ENCODE peak calls at places on chromosome 11, in nine cellular contexts. One of them, this sample, is unnamed. For H3K9me3, the result is how much of the 10 kb centered on the place peaks cover.

GRCh38 chr11:34960277-34960676 is 43.9 kb downstream of the PDHX start:
- DNase-seq in heart left ventricle: peak
- DNase-seq in HCT116: no peak
- DNase-seq in esophagus squamous epithelium: no peak
- DNase-seq in breast epithelium: peak
- DNase-seq in Peyer's patch: no peak
- DNase-seq in uterus: peak
- DNase-seq in gastrocnemius medialis: no peak
- DNase-seq in transverse colon: no peak
- DNase-seq in this sample: no peak

GRCh38 chr11:86888164-86888977 is 66.8 kb downstream of the FZD4 start:
- DNase-seq in gastrocnemius medialis: no peak
- DNase-seq in transverse colon: no peak
- DNase-seq in uterus: no peak
- DNase-seq in esophagus squamous epithelium: no peak
- DNase-seq in heart left ventricle: no peak
- DNase-seq in Peyer's patch: no peak
- DNase-seq in breast epithelium: no peak
- DNase-seq in HCT116: no peak
- DNase-seq in this sample: no peak

GRCh38 chr11:81700061-81700460 is 1033.6 kb downstream of the FAM181B start:
- DNase-seq in transverse colon: no peak
- DNase-seq in HCT116: no peak
- DNase-seq in uterus: no peak
- DNase-seq in breast epithelium: no peak
- DNase-seq in heart left ventricle: no peak
- DNase-seq in Peyer's patch: no peak
- DNase-seq in gastrocnemius medialis: no peak
- DNase-seq in esophagus squamous epithelium: no peak
- DNase-seq in this sample: no peak

GRCh38 chr11:67435031-67435726 is 2.3 kb downstream of the PTPRCAP start:
- DNase-seq in Peyer's patch: no peak
- DNase-seq in gastrocnemius medialis: no peak
- DNase-seq in esophagus squamous epithelium: no peak
- DNase-seq in breast epithelium: no peak
- DNase-seq in HCT116: no peak
- DNase-seq in uterus: no peak
- DNase-seq in transverse colon: no peak
- DNase-seq in heart left ventricle: no peak
- DNase-seq in this sample: no peak

GRCh38 chr11:92211576-92212167 is 12.9 kb upstream of the FAT3 start:
- DNase-seq in Peyer's patch: no peak
- DNase-seq in gastrocnemius medialis: no peak
- DNase-seq in transverse colon: no peak
- DNase-seq in breast epithelium: no peak
- DNase-seq in heart left ventricle: no peak
- DNase-seq in esophagus squamous epithelium: no peak
- DNase-seq in uterus: no peak
- DNase-seq in HCT116: no peak
- DNase-seq in this sample: no peak

GRCh38 chr11:83554896-83555295 is 268.7 kb upstream of the CCDC90B start:
- DNase-seq in transverse colon: no peak
- DNase-seq in heart left ventricle: no peak
- DNase-seq in uterus: no peak
- DNase-seq in gastrocnemius medialis: no peak
- DNase-seq in HCT116: no peak
- DNase-seq in Peyer's patch: no peak
- DNase-seq in esophagus squamous epithelium: no peak
- DNase-seq in breast epithelium: no peak
- DNase-seq in this sample: no peak

GRCh38 chr11:87804176-87804575 is 371.1 kb downstream of the RAB38 start:
- DNase-seq in esophagus squamous epithelium: no peak
- DNase-seq in HCT116: no peak
- DNase-seq in breast epithelium: no peak
- DNase-seq in heart left ventricle: no peak
- DNase-seq in gastrocnemius medialis: no peak
- DNase-seq in uterus: no peak
- DNase-seq in Peyer's patch: no peak
- DNase-seq in transverse colon: no peak
- DNase-seq in this sample: no peak

GRCh38 chr11:132158091-132158490 is 787.7 kb downstream of the NTM start:
- DNase-seq in transverse colon: no peak
- DNase-seq in Peyer's patch: no peak
- DNase-seq in heart left ventricle: no peak
- DNase-seq in uterus: no peak
- DNase-seq in breast epithelium: no peak
- DNase-seq in esophagus squamous epithelium: no peak
- DNase-seq in gastrocnemius medialis: no peak
- DNase-seq in HCT116: no peak
- DNase-seq in this sample: peak

GRCh38 chr11:86464509-86465221 is 90.0 kb downstream of the CCDC81 start:
- DNase-seq in uterus: no peak
- DNase-seq in breast epithelium: no peak
- DNase-seq in HCT116: no peak
- DNase-seq in heart left ventricle: no peak
- DNase-seq in Peyer's patch: no peak
- DNase-seq in esophagus squamous epithelium: no peak
- DNase-seq in transverse colon: no peak
- DNase-seq in gastrocnemius medialis: no peak
- DNase-seq in this sample: no peak

GRCh38 chr11:31480930-31481329 is 28.5 kb downstream of the IMMP1L start:
- DNase-seq in heart left ventricle: no peak
- DNase-seq in Peyer's patch: no peak
- DNase-seq in gastrocnemius medialis: no peak
- DNase-seq in esophagus squamous epithelium: no peak
- DNase-seq in uterus: no peak
- DNase-seq in HCT116: no peak
- DNase-seq in transverse colon: no peak
- DNase-seq in breast epithelium: no peak
- DNase-seq in this sample: no peak

GRCh38 chr11:11780843-11781242 is 60.9 kb upstream of the USP47 start:
- DNase-seq in esophagus squamous epithelium: no peak
- DNase-seq in uterus: no peak
- DNase-seq in HCT116: no peak
- DNase-seq in transverse colon: no peak
- DNase-seq in gastrocnemius medialis: no peak
- DNase-seq in Peyer's patch: no peak
- DNase-seq in breast epithelium: no peak
- DNase-seq in heart left ventricle: no peak
- DNase-seq in this sample: no peak

DNA sequence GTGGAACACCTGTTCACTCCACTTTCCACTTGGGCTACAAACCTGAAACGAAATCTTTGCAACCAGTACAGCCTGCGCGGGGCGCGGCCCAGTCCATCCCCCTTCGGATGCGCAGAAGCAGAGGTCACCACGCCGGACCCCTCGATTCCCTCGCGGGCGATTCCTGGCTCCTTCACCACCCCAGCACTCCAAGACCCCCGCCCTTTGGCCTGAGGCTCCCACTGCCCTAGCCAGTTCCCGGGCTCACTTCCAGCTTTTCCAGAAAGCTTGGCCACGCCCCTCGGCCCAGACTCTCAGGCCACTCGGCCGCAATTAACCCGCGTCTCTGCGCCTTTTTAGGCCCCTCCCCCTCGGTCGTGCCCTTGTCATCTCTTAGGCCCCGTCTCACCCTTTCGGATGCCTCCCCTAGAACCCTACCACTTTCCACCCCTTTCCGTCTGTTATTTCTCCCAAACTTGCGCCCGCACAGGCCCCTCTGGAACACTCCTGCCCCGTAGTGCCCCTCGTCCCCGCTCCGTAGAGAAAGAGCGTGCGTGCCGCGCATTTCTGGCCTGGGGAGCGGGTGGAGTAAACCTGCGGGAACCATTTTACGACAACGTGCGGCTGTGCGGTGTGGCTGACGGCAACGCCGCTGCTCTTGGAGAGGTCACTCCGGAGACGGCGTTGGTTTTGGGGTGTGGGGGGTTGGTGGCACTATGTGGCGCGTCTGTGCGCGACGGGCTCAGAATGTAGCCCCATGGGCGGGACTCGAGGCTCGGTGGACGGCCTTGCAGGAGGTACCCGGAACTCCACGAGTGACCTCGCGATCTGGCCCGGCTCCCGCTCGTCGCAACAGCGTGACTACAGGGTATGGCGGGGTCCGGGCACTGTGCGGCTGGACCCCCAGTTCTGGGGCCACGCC is at the start of gene DLAT:
- DNase-seq in esophagus squamous epithelium: peak
- DNase-seq in heart left ventricle: peak
- DNase-seq in HCT116: peak
- DNase-seq in uterus: peak
- DNase-seq in gastrocnemius medialis: peak
- DNase-seq in breast epithelium: peak
- DNase-seq in Peyer's patch: peak
- DNase-seq in transverse colon: peak
- DNase-seq in this sample: peak
- TF ChIP-seq POLR2A in esophagus squamous epithelium: peak
- TF ChIP-seq POLR2A in heart left ventricle: peak
- TF ChIP-seq POLR2A in HCT116: peak
- TF ChIP-seq POLR2A in uterus: no peak
- TF ChIP-seq POLR2A in gastrocnemius medialis: peak
- TF ChIP-seq POLR2A in breast epithelium: peak
- TF ChIP-seq POLR2A in Peyer's patch: peak
- TF ChIP-seq POLR2A in transverse colon: peak
- TF ChIP-seq POLR2A in this sample: no peak

GRCh38 chr11:2661173-2662023 is 38.4 kb downstream of the KCNQ1OT1 start:
- DNase-seq in heart left ventricle: no peak
- DNase-seq in Peyer's patch: peak
- DNase-seq in esophagus squamous epithelium: no peak
- DNase-seq in transverse colon: no peak
- DNase-seq in HCT116: no peak
- DNase-seq in uterus: no peak
- DNase-seq in gastrocnemius medialis: no peak
- DNase-seq in breast epithelium: peak
- DNase-seq in this sample: peak
- H3K9me3 ChIP-seq in heart left ventricle: under half
- H3K9me3 ChIP-seq in Peyer's patch: under half
- H3K9me3 ChIP-seq in esophagus squamous epithelium: under half
- H3K9me3 ChIP-seq in transverse colon: under half
- H3K9me3 ChIP-seq in HCT116: under half
- H3K9me3 ChIP-seq in uterus: under half
- H3K9me3 ChIP-seq in gastrocnemius medialis: under half
- H3K9me3 ChIP-seq in breast epithelium: under half
- H3K9me3 ChIP-seq in this sample: under half

GRCh38 chr11:119011476-119011875 is 6.7 kb downstream of the RPS25 start:
- DNase-seq in breast epithelium: no peak
- DNase-seq in Peyer's patch: no peak
- DNase-seq in transverse colon: no peak
- DNase-seq in gastrocnemius medialis: no peak
- DNase-seq in HCT116: no peak
- DNase-seq in heart left ventricle: no peak
- DNase-seq in uterus: no peak
- DNase-seq in esophagus squamous epithelium: no peak
- DNase-seq in this sample: no peak

GRCh38 chr11:119016216-119017009 is 1.7 kb downstream of the RPS25 start:
- DNase-seq in transverse colon: no peak
- DNase-seq in HCT116: no peak
- DNase-seq in gastrocnemius medialis: no peak
- DNase-seq in breast epithelium: no peak
- DNase-seq in Peyer's patch: no peak
- DNase-seq in heart left ventricle: no peak
- DNase-seq in uterus: no peak
- DNase-seq in esophagus squamous epithelium: no peak
- DNase-seq in this sample: no peak

GRCh38 chr11:119012629-119013170 is 5.4 kb downstream of the RPS25 start:
- DNase-seq in Peyer's patch: no peak
- DNase-seq in breast epithelium: no peak
- DNase-seq in HCT116: no peak
- DNase-seq in esophagus squamous epithelium: no peak
- DNase-seq in uterus: no peak
- DNase-seq in heart left ventricle: no peak
- DNase-seq in transverse colon: no peak
- DNase-seq in gastrocnemius medialis: no peak
- DNase-seq in this sample: no peak

GRCh38 chr11:119015054-119015611 is 3.0 kb downstream of the RPS25 start:
- DNase-seq in heart left ventricle: no peak
- DNase-seq in transverse colon: no peak
- DNase-seq in Peyer's patch: no peak
- DNase-seq in HCT116: no peak
- DNase-seq in breast epithelium: no peak
- DNase-seq in gastrocnemius medialis: no peak
- DNase-seq in uterus: no peak
- DNase-seq in esophagus squamous epithelium: no peak
- DNase-seq in this sample: no peak

DNA sequence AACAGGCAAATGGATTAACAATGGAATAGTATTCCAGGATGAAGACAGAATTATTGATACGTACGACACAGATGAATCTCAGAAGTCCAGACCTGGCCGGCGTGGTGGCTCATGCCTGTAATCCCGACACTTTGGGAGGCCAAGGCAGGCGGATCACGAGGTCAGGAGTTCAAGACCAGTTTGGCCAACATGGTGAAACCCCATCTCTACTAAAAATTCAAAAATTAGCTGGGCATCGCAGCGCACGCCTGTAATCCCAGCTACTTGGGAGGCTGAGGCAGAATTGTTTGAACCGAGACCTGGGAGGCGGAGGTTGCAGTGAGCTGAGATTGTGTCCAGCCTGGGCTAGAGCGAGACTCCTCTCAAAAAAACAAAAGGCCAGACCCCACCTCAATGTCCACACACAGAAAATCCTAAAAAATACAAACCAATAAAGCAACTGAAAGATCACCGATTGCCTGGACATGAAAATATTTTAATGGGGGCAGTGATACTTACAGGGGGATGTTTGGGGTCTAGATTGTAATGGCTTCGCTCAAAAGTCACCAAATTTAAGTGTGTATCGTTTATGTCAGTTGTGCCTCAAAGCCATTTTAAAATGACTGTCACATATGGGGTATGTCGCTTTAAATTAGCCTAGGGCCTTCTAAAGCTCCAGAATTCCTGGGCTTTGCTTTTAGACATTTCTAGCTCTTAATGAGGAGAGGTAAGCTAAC is 3.8 kb downstream of the RPS25 start:
- DNase-seq in gastrocnemius medialis: no peak
- DNase-seq in esophagus squamous epithelium: no peak
- DNase-seq in heart left ventricle: no peak
- DNase-seq in Peyer's patch: no peak
- DNase-seq in breast epithelium: no peak
- DNase-seq in transverse colon: no peak
- DNase-seq in HCT116: no peak
- DNase-seq in uterus: no peak
- DNase-seq in this sample: no peak
- TF ChIP-seq POLR2A in gastrocnemius medialis: no peak
- TF ChIP-seq POLR2A in esophagus squamous epithelium: no peak
- TF ChIP-seq POLR2A in heart left ventricle: no peak
- TF ChIP-seq POLR2A in Peyer's patch: no peak
- TF ChIP-seq POLR2A in breast epithelium: no peak
- TF ChIP-seq POLR2A in transverse colon: no peak
- TF ChIP-seq POLR2A in HCT116: no peak
- TF ChIP-seq POLR2A in uterus: no peak
- TF ChIP-seq POLR2A in this sample: no peak

DNA sequence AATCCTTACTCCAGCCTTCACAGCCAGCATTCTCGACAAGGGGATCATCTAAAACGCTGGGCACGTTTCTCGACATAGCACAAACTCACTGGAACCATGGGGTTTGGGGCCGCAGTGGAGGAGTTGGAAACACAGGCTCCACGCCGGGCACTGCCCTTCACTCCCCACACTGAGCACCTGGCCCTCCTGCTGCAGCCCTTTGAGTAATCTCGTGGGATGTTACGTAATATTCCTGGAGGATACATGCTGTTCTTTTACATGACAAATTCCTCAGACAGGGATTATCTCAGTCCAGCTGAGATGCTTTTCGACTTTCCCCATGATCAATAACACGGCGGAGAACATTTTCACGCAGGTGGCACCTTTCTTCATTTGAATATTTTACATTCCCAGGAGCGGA is 408.0 kb downstream of the SHANK2 start:
- DNase-seq in esophagus squamous epithelium: no peak
- DNase-seq in Peyer's patch: no peak
- DNase-seq in uterus: no peak
- DNase-seq in breast epithelium: no peak
- DNase-seq in gastrocnemius medialis: no peak
- DNase-seq in transverse colon: no peak
- DNase-seq in heart left ventricle: no peak
- DNase-seq in HCT116: no peak
- DNase-seq in this sample: no peak
- H3K9me3 ChIP-seq in esophagus squamous epithelium: under half
- H3K9me3 ChIP-seq in Peyer's patch: under half
- H3K9me3 ChIP-seq in uterus: under half
- H3K9me3 ChIP-seq in breast epithelium: under half
- H3K9me3 ChIP-seq in gastrocnemius medialis: under half
- H3K9me3 ChIP-seq in transverse colon: under half
- H3K9me3 ChIP-seq in heart left ventricle: under half
- H3K9me3 ChIP-seq in HCT116: under half
- H3K9me3 ChIP-seq in this sample: under half